ENCODE peak calls at places on chromosome 9, in nine cellular contexts. G, A, P, L, T, X, E, F and O are unnamed samples.

GRCh38 chr9:130106860-130107848 is 53.4 kb downstream of the GPR107 start:
- DNase-seq in G (peak; percentile 67), A (peak; percentile 80), P (peak; percentile 89), L (peak; percentile 94), T (peak; percentile 82), X (peak; percentile 85), E (peak; percentile 45), F (peak; percentile 27), O (peak; percentile 87)

GRCh38 chr9:77433675-77434445 is 214.3 kb downstream of the GNA14 start:
- DNase-seq in G (peak; percentile 32), A (peak; percentile 78), P (no peak), L (peak; percentile 84), T (peak; percentile 58), X (peak; percentile 55), E (peak; percentile 33), F (no peak), O (peak; percentile 61)

GRCh38 chr9:115234094-115234493 is 116.1 kb upstream of the TNC start:
- DNase-seq in G (peak; percentile 55), A (peak; percentile 26), P (no peak), L (no peak), T (peak; percentile 78), X (no peak), E (peak; percentile 26), F (no peak), O (no peak)

GRCh38 chr9:72586388-72587160 is 65.2 kb downstream of the TMC1 start:
- DNase-seq in G (no peak), A (peak; percentile 69), P (no peak), L (no peak), T (no peak), X (peak; percentile 44), E (no peak), F (no peak), O (no peak)

GRCh38 chr9:6047020-6047419 is 31.6 kb upstream of the RANBP6 start:
- DNase-seq in G (no peak), A (no peak), P (no peak), L (no peak), T (no peak), X (no peak), E (no peak), F (no peak), O (no peak)

GRCh38 chr9:129836342-129837007 is 1.2 kb downstream of the USP20 start:
- DNase-seq in G (no peak), A (peak; percentile 36), P (no peak), L (no peak), T (no peak), X (peak; percentile 26), E (no peak), F (no peak), O (no peak)

GRCh38 chr9:131379056-131379455 is 14.8 kb upstream of the PRRC2B start:
- DNase-seq in G (no peak), A (no peak), P (no peak), L (no peak), T (no peak), X (no peak), E (no peak), F (no peak), O (no peak)

GRCh38 chr9:444528-444927 is 229.9 kb downstream of the DOCK8 start:
- DNase-seq in G (no peak), A (no peak), P (no peak), L (no peak), T (no peak), X (no peak), E (no peak), F (no peak), O (no peak)

GRCh38 chr9:92507496-92507895 is 25.2 kb upstream of the ASPN start:
- DNase-seq in G (no peak), A (no peak), P (no peak), L (no peak), T (no peak), X (no peak), E (no peak), F (no peak), O (no peak)

GRCh38 chr9:92508018-92508417 is 25.7 kb upstream of the ASPN start:
- DNase-seq in G (no peak), A (no peak), P (no peak), L (peak; percentile 70), T (no peak), X (no peak), E (no peak), F (no peak), O (no peak)

GRCh38 chr9:92504881-92505280 is 22.6 kb upstream of the ASPN start:
- DNase-seq in G (no peak), A (no peak), P (no peak), L (no peak), T (no peak), X (no peak), E (no peak), F (no peak), O (no peak)

GRCh38 chr9:92507005-92507404 is 24.7 kb upstream of the ASPN start:
- DNase-seq in G (no peak), A (no peak), P (no peak), L (no peak), T (no peak), X (no peak), E (no peak), F (no peak), O (no peak)

DNA sequence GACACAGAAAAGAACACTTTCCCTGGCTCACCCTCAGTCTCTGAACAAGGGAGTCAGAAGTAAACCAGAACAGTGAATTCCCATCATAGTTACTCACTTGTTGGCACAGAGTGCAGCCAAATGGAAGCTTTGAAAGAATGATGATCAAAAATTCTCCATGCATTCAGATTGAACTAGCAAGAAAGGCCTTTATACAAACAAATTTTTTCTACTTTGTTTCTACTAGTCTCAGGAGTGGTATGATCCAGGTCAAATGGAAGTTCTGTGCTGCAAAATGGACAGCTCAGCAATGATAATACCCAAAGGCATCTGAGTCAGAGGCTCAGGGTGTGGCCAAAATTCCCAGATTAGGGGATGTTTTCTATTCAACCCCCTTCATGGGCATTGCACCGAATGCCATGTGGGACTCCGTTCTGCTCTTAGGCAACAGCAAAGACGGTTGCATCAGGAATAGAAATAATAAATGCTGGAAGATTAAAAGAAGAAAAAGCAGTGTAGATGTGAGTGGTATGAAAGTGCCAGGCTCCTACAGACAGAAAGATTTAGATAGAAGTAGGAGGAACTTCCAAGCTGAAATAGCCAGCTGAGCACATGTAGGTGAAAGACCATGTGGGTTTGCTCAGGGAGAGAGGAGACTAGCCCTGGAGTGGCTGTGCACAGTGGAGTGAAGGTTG is 24.0 kb upstream of the ASPN start:
- DNase-seq in G (no peak), A (no peak), P (no peak), L (peak; percentile 75), T (no peak), X (no peak), E (no peak), F (no peak), O (no peak)
- H3K4me3 ChIP-seq in G (no peak overlapping the region), A (no peak overlapping the region), P (no peak overlapping the region), L (no peak overlapping the region), T (no peak overlapping the region), X (no peak overlapping the region), E (no peak overlapping the region), F (no peak overlapping the region), O (no peak overlapping the region)

DNA sequence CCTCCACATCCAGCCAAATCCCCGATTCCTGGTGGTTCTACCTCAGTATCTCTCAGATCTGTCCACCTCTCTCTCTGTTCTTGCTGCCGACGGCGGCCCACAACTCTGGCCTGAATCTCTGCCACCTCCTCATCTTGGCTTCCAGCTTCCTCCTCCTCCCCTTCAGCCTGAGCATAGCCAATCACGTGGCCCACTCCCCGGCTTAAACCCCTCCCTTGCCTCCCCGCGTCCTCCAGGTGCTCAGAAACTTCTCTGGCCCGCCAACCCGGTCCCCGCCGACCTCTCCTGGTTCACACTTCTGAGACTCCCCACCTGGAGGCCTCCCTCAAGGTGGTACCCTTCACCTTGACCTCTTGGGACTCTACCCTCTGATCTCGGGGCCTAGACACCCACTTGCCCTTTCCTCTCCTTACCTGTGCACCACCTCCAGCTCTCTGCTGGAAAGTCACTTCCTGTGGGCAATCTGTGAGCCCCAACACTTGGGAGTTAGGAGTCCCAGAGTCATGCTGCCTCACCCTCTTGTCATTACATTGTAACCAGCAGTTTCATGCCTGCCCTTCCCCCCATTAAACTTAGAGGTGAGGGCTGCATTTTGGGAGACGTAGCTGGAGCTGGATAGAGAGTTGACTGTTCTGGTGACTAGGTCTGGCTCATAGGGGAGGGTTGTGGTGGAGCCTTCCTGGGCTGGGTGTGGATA is 4.5 kb upstream of the SET start:
- DNase-seq in G (peak; percentile 89), A (peak; percentile 96), P (peak; percentile 78), L (peak; percentile 87), T (peak; percentile 91), X (peak; percentile 92), E (peak; percentile 86), F (no peak), O (peak; percentile 92)
- TF ChIP-seq POLR2AphosphoS5 in G (peak; percentile 40), A (peak; percentile 89), P (peak; percentile 84), L (peak; percentile 50), T (peak; percentile 85), X (peak; percentile 76), E (peak; percentile 88), F (peak; percentile 65), O (peak; percentile 86)

DNA sequence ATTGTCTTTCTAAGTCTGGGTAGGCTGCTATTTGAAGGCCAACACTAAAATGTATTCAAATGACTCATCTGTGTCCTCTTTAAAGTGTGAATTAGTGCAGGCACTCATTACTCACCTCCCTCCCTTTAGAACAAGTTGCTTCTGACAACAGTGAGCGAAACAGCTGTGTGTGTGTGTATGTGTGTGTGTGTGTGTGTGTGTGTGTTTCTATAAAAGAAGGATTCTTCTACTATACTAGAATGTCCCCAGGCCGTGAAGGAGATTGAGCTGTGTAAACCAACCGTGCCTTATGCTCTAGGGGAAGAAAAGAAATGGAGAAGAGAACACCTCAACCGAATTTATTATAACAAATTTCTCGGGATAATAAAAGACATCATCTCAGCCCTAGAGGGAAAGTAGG is 1337.1 kb downstream of the PTPRD start:
- DNase-seq in G (no peak), A (no peak), P (no peak), L (no peak), T (no peak), X (no peak), E (no peak), F (no peak), O (no peak)
- H3K9me3 ChIP-seq in G (no peaks in the 10 kb centered on the region), A (no peaks in the 10 kb centered on the region), P (no peaks in the 10 kb centered on the region), L (no peaks in the 10 kb centered on the region), T (no peaks in the 10 kb centered on the region), X (no peaks in the 10 kb centered on the region), E (peaks cover 20% of the 10 kb centered on the region), F (no peaks in the 10 kb centered on the region), O (no peaks in the 10 kb centered on the region)

GRCh38 chr9:98047002-98047401 is 9.5 kb upstream of the NANS start:
- DNase-seq in G (no peak), A (no peak), P (no peak), L (no peak), T (no peak), X (no peak), E (no peak), F (no peak), O (no peak)

GRCh38 chr9:98043921-98044320 is 12.6 kb upstream of the NANS start:
- DNase-seq in G (no peak), A (no peak), P (no peak), L (no peak), T (no peak), X (no peak), E (no peak), F (no peak), O (no peak)

GRCh38 chr9:98049668-98050067 is 6.9 kb upstream of the NANS start:
- DNase-seq in G (no peak), A (no peak), P (no peak), L (no peak), T (no peak), X (no peak), E (no peak), F (no peak), O (no peak)

GRCh38 chr9:98046161-98046543 is 10.4 kb upstream of the NANS start:
- DNase-seq in G (no peak), A (no peak), P (no peak), L (no peak), T (no peak), X (no peak), E (no peak), F (no peak), O (no peak)

GRCh38 chr9:98045234-98046160 is 11.0 kb upstream of the NANS start:
- DNase-seq in G (no peak), A (no peak), P (no peak), L (no peak), T (no peak), X (no peak), E (peak; percentile 87), F (no peak), O (no peak)
- H3K4me3 ChIP-seq in G (no peak overlapping the region), A (no peak overlapping the region), P (no peak overlapping the region), L (no peak overlapping the region), T (no peak overlapping the region), X (no peak overlapping the region), E (peak overlapping the region; percentile 76), F (no peak overlapping the region), O (no peak overlapping the region)